ENCODE peak calls at places on chromosome 5, in four cellular contexts. One of them, this sample, is unnamed.

GRCh38 chr5:93890657-93891056 is 149.3 kb upstream of the POU5F2 start:
- DNase-seq in IMR-90: no peak
- DNase-seq in neuronal stem cell: peak; percentile 56
- DNase-seq in H9: no peak
- DNase-seq in this sample: peak; percentile 35

GRCh38 chr5:154206291-154206690 is 15.8 kb downstream of the GALNT10 start:
- DNase-seq in IMR-90: no peak
- DNase-seq in neuronal stem cell: no peak
- DNase-seq in H9: no peak
- DNase-seq in this sample: no peak

GRCh38 chr5:122311400-122311887 is 593 bp upstream of the SNCAIP start:
- DNase-seq in IMR-90: no peak
- DNase-seq in neuronal stem cell: peak; percentile 23
- DNase-seq in H9: peak; percentile 55
- DNase-seq in this sample: no peak

GRCh38 chr5:32531885-32532520 is 53.4 kb upstream of the SUB1 start:
- DNase-seq in IMR-90: peak; percentile 74
- DNase-seq in neuronal stem cell: no peak
- DNase-seq in H9: peak; percentile 61
- DNase-seq in this sample: peak; percentile 44

GRCh38 chr5:91381774-91382492 is 1.2 kb downstream of the ARRDC3 start:
- DNase-seq in IMR-90: peak; percentile 89
- DNase-seq in neuronal stem cell: peak; percentile 76
- DNase-seq in H9: peak; percentile 55
- DNase-seq in this sample: peak; percentile 86

GRCh38 chr5:139636207-139636792 is 11.8 kb upstream of the CXXC5 start:
- DNase-seq in IMR-90: no peak
- DNase-seq in neuronal stem cell: no peak
- DNase-seq in H9: no peak
- DNase-seq in this sample: no peak

GRCh38 chr5:135015942-135016341 is 18.1 kb downstream of the PITX1 start:
- DNase-seq in IMR-90: no peak
- DNase-seq in neuronal stem cell: no peak
- DNase-seq in H9: no peak
- DNase-seq in this sample: no peak

GRCh38 chr5:177430146-177430951 is 3.9 kb downstream of the GRK6 start:
- DNase-seq in IMR-90: no peak
- DNase-seq in neuronal stem cell: no peak
- DNase-seq in H9: no peak
- DNase-seq in this sample: no peak

GRCh38 chr5:98460536-98460935 is 312.9 kb upstream of the RGMB start:
- DNase-seq in IMR-90: peak; percentile 39
- DNase-seq in neuronal stem cell: no peak
- DNase-seq in H9: no peak
- DNase-seq in this sample: no peak

GRCh38 chr5:141359790-141360426 is at the start of gene PCDHGB2:
- DNase-seq in IMR-90: peak; percentile 64
- DNase-seq in neuronal stem cell: no peak
- DNase-seq in H9: peak; percentile 50
- DNase-seq in this sample: peak; percentile 1

GRCh38 chr5:67494186-67494842 is 297.7 kb upstream of the CD180 start:
- DNase-seq in IMR-90: no peak
- DNase-seq in neuronal stem cell: no peak
- DNase-seq in H9: no peak
- DNase-seq in this sample: no peak

GRCh38 chr5:122846051-122846567 is 696 bp downstream of the SNX24 start:
- DNase-seq in IMR-90: peak; percentile 73
- DNase-seq in neuronal stem cell: no peak
- DNase-seq in H9: no peak
- DNase-seq in this sample: peak; percentile 74

GRCh38 chr5:64972591-64972990 is 203.9 kb downstream of the CWC27 start:
- DNase-seq in IMR-90: peak; percentile 26
- DNase-seq in neuronal stem cell: no peak
- DNase-seq in H9: no peak
- DNase-seq in this sample: no peak

DNA sequence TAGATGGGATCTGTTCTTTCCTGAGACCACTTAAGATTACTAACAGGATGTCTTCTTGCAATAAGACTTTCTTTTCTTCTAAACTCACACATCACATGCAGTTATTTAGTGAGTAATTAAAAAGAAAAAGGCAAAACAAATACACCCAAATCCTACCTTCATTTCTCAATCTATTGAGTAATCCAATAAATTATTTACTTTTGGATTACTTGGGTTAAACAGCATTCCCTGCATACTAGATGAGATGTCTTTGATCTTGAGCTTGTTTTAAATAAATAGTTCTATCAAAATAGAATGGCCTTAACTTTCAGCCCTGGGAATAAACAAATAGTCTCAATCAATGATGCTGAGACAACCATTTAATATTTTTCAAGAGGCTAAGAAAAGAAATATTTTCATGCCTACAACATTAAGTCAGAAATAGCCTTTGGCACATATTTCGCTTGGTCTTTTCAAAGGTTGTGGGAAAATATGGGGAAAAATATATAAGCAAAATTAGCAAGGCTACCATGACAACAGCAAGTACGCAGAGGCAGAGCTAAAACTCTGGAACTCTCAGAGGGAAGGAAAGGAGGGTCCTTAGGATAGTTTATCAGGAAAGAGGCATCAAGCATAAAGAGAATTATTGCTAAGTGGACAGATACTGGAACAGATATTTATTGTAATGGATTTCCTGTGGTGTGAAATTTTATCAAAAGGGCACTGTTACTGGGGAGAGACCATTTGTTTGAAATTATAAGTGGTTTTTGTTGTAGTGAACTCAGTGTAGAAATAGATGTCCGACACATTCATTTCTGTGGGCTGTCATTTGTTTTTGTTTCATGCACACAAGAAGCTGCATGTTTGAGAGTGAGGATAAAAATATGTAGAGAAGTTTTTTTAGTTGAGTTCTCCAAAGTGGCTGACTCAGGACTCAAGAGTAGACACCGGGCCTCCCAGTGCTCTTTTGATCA is 70.2 kb upstream of the CDH6 start:
- DNase-seq in IMR-90: peak; percentile 78
- DNase-seq in neuronal stem cell: no peak
- DNase-seq in H9: no peak
- DNase-seq in this sample: peak; percentile 70
- H3K14ac ChIP-seq in IMR-90: peak overlapping the region; percentile 69
- H3K14ac ChIP-seq in neuronal stem cell: no peak overlapping the region
- H3K14ac ChIP-seq in H9: no peak overlapping the region
- H3K14ac ChIP-seq in this sample: no peak overlapping the region

GRCh38 chr5:95718738-95719137 is 12.4 kb upstream of the RHOBTB3 start:
- DNase-seq in IMR-90: no peak
- DNase-seq in neuronal stem cell: no peak
- DNase-seq in H9: no peak
- DNase-seq in this sample: no peak

GRCh38 chr5:95718203-95718602 is 12.9 kb upstream of the RHOBTB3 start:
- DNase-seq in IMR-90: no peak
- DNase-seq in neuronal stem cell: no peak
- DNase-seq in H9: no peak
- DNase-seq in this sample: peak; percentile 69

GRCh38 chr5:95717439-95717838 is 13.7 kb upstream of the RHOBTB3 start:
- DNase-seq in IMR-90: no peak
- DNase-seq in neuronal stem cell: no peak
- DNase-seq in H9: no peak
- DNase-seq in this sample: no peak

GRCh38 chr5:95723632-95724369 is 7.3 kb upstream of the RHOBTB3 start:
- DNase-seq in IMR-90: peak; percentile 58
- DNase-seq in neuronal stem cell: no peak
- DNase-seq in H9: no peak
- DNase-seq in this sample: peak; percentile 75

GRCh38 chr5:95720094-95720793 is 10.9 kb upstream of the RHOBTB3 start:
- DNase-seq in IMR-90: peak; percentile 55
- DNase-seq in neuronal stem cell: no peak
- DNase-seq in H9: no peak
- DNase-seq in this sample: peak; percentile 76
- H2BK15ac ChIP-seq in IMR-90: no peak overlapping the region
- H2BK15ac ChIP-seq in neuronal stem cell: no peak overlapping the region
- H2BK15ac ChIP-seq in H9: no peak overlapping the region
- H2BK15ac ChIP-seq in this sample: no peak overlapping the region

GRCh38 chr5:142387022-142387682 is 62.3 kb upstream of the SPRY4 start:
- DNase-seq in IMR-90: no peak
- DNase-seq in neuronal stem cell: no peak
- DNase-seq in H9: no peak
- DNase-seq in this sample: no peak

GRCh38 chr5:142386151-142387021 is 61.6 kb upstream of the SPRY4 start:
- DNase-seq in IMR-90: no peak
- DNase-seq in neuronal stem cell: no peak
- DNase-seq in H9: no peak
- DNase-seq in this sample: peak; percentile 47

GRCh38 chr5:142391031-142391872 is 66.4 kb upstream of the SPRY4 start:
- DNase-seq in IMR-90: no peak
- DNase-seq in neuronal stem cell: no peak
- DNase-seq in H9: no peak
- DNase-seq in this sample: peak; percentile 36

GRCh38 chr5:142388696-142389095 is 63.9 kb upstream of the SPRY4 start:
- DNase-seq in IMR-90: peak; percentile 27
- DNase-seq in neuronal stem cell: no peak
- DNase-seq in H9: no peak
- DNase-seq in this sample: no peak

GRCh38 chr5:142390303-142390840 is 65.6 kb upstream of the SPRY4 start:
- DNase-seq in IMR-90: no peak
- DNase-seq in neuronal stem cell: no peak
- DNase-seq in H9: no peak
- DNase-seq in this sample: peak; percentile 29
- H3K27ac ChIP-seq in IMR-90: peak overlapping the region; percentile 10
- H3K27ac ChIP-seq in neuronal stem cell: no peak overlapping the region
- H3K27ac ChIP-seq in H9: no peak overlapping the region
- H3K27ac ChIP-seq in this sample: no peak overlapping the region

DNA sequence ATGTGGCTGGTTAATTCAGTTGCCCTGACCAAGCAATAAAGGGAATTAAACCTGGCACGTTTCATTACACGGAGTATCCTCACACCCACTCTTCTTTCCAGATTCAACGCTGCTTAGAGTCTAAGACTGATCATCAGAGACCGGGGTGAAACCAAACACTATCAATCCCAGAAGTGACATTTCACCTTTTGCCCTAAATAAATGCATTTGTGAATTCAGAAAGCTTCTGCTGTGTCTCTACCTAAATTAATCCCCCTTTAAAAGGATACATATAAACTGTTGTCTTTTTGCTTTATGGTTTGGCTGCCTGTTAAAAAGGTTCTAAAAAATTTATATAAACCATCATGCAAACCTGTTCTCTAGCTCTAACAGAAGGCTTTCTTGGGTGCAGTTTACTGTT is 1276.8 kb upstream of the WWC1 start:
- DNase-seq in IMR-90: no peak
- DNase-seq in neuronal stem cell: no peak
- DNase-seq in H9: no peak
- DNase-seq in this sample: no peak
- H3K14ac ChIP-seq in IMR-90: no peak overlapping the region
- H3K14ac ChIP-seq in neuronal stem cell: no peak overlapping the region
- H3K14ac ChIP-seq in H9: no peak overlapping the region
- H3K14ac ChIP-seq in this sample: no peak overlapping the region

GRCh38 chr5:40915341-40915926 is 6.1 kb downstream of the C7 start:
- DNase-seq in IMR-90: no peak
- DNase-seq in neuronal stem cell: no peak
- DNase-seq in H9: no peak
- DNase-seq in this sample: no peak

GRCh38 chr5:40909233-40909632 is at the start of gene C7:
- DNase-seq in IMR-90: peak; percentile 19
- DNase-seq in neuronal stem cell: no peak
- DNase-seq in H9: no peak
- DNase-seq in this sample: no peak

GRCh38 chr5:40914835-40915234 is 5.5 kb downstream of the C7 start:
- DNase-seq in IMR-90: peak; percentile 55
- DNase-seq in neuronal stem cell: no peak
- DNase-seq in H9: no peak
- DNase-seq in this sample: no peak

GRCh38 chr5:40909723-40910122 is 426 bp downstream of the C7 start:
- DNase-seq in IMR-90: peak; percentile 21
- DNase-seq in neuronal stem cell: no peak
- DNase-seq in H9: no peak
- DNase-seq in this sample: no peak

GRCh38 chr5:40911278-40911677 is 2.0 kb downstream of the C7 start:
- DNase-seq in IMR-90: no peak
- DNase-seq in neuronal stem cell: no peak
- DNase-seq in H9: no peak
- DNase-seq in this sample: no peak
- H2BK15ac ChIP-seq in IMR-90: no peak overlapping the region
- H2BK15ac ChIP-seq in neuronal stem cell: no peak overlapping the region
- H2BK15ac ChIP-seq in H9: no peak overlapping the region
- H2BK15ac ChIP-seq in this sample: no peak overlapping the region

GRCh38 chr5:159933531-159934485 is 17.5 kb downstream of the ADRA1B start:
- DNase-seq in IMR-90: peak; percentile 6
- DNase-seq in neuronal stem cell: no peak
- DNase-seq in H9: no peak
- DNase-seq in this sample: peak; percentile 32
- H3K27ac ChIP-seq in IMR-90: no peak overlapping the region
- H3K27ac ChIP-seq in neuronal stem cell: no peak overlapping the region
- H3K27ac ChIP-seq in H9: no peak overlapping the region
- H3K27ac ChIP-seq in this sample: no peak overlapping the region

This sample was measured in mesenchymal stem cell.